ENCODE peak calls at places on chromosomes 5 and 9, in five cellular contexts. H, Z, F, B and T are unnamed samples.

GRCh38 chr5:24141046-24141445 is 503.7 kb downstream of the CDH10 start:
- DNase-seq in H (no peak), Z (peak), F (no peak), B (no peak), T (no peak)

GRCh38 chr5:101103874-101104273 is 200.8 kb upstream of the ST8SIA4 start:
- DNase-seq in H (no peak), Z (no peak), F (no peak), B (no peak), T (no peak)

GRCh38 chr9:68961587-68961986 is 52.3 kb downstream of the PRKACG start:
- DNase-seq in H (no peak), Z (no peak), F (no peak), B (no peak), T (no peak)

GRCh38 chr9:137828527-137829259 is 48.9 kb upstream of the CACNA1B start:
- DNase-seq in H (peak), Z (no peak), F (no peak), B (no peak), T (peak)

GRCh38 chr9:82363236-82363635 is 374.7 kb downstream of the SPATA31D1 start:
- DNase-seq in H (no peak), Z (no peak), F (no peak), B (no peak), T (no peak)

GRCh38 chr5:5270958-5271605 is 131.0 kb downstream of the ADAMTS16 start:
- DNase-seq in H (no peak), Z (peak), F (no peak), B (peak), T (no peak)

GRCh38 chr9:126564716-126565115 is 49.0 kb upstream of the LMX1B start:
- DNase-seq in H (no peak), Z (no peak), F (no peak), B (no peak), T (no peak)

GRCh38 chr9:99274016-99274415 is 51.9 kb downstream of the SEC61B start:
- DNase-seq in H (no peak), Z (no peak), F (no peak), B (no peak), T (no peak)

GRCh38 chr5:59189482-59189881 is 606.6 kb downstream of the RAB3C start:
- DNase-seq in H (no peak), Z (no peak), F (no peak), B (no peak), T (no peak)

GRCh38 chr5:95863383-95863757 is 40.8 kb upstream of the GLRX start:
- DNase-seq in H (no peak), Z (no peak), F (no peak), B (no peak), T (no peak)

GRCh38 chr9:93824386-93825294 is 130.5 kb downstream of the BARX1 start:
- DNase-seq in H (no peak), Z (no peak), F (no peak), B (no peak), T (no peak)

GRCh38 chr9:124779368-124780059 is 2.6 kb downstream of the OLFML2A start:
- DNase-seq in H (no peak), Z (no peak), F (no peak), B (peak), T (no peak)

GRCh38 chr9:127553793-127554192 is 58.3 kb upstream of the STXBP1 start:
- DNase-seq in H (no peak), Z (no peak), F (no peak), B (no peak), T (no peak)

GRCh38 chr5:106306313-106307028 is 1364.3 kb downstream of the EFNA5 start:
- DNase-seq in H (no peak), Z (no peak), F (no peak), B (no peak), T (no peak)

GRCh38 chr9:97060796-97061195 is 21.9 kb upstream of the CTSV start:
- DNase-seq in H (no peak), Z (no peak), F (no peak), B (no peak), T (no peak)

GRCh38 chr5:153157156-153157555 is 333.3 kb upstream of the GRIA1 start:
- DNase-seq in H (no peak), Z (no peak), F (no peak), B (no peak), T (no peak)

GRCh38 chr5:150149618-150150017 is 6.0 kb downstream of the PDGFRB start:
- DNase-seq in H (peak), Z (no peak), F (no peak), B (no peak), T (peak)

DNA sequence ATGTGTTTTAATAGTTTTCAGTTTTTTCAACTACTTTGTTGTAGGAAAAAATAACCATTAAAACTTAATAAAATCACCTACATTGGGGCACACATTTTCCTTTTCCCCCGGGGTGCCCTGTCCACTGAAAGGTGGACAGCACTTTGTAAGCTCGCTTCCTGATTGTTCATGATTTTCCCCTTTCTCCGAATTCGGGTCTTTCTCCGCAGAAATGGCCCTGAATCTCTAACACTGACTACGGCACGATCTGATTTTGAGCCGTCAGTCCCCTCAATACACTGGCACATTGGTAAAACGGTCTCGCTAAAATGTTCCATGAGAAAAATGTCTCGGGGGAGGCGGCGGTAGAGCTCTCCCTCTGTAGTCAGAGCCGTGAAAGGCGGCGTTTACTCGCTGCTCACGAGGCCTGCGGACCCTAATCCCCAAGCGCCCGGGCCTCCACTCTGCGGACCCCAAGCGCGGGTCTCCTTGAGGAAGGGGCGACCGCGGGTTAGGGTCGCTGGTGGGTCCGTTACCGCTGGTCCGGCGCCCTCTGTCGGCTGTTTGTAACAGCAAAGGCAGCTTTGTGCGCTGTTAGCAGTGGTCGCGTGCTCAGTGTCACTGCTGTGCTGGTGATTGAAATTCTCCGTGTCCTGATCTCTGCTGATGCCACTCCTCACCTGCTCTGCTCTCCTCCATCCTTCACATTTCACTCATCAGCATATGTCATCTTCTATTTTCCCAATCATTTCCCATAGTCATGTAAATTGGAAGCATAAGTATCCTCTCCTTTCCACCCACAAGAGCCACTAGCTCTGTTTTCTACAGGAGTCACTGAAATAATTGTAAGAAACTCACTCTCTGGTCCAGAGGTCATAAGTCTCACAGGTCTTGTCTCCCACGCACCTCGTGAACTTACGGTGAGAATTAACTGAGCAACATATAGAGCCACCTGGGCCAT is 10.8 kb upstream of the IFNA2 start:
- DNase-seq in H (peak), Z (peak), F (peak), B (no peak), T (no peak)
- H3K4me3 ChIP-seq in H (peak), Z (peak), F (peak), B (peak), T (no peak)

DNA sequence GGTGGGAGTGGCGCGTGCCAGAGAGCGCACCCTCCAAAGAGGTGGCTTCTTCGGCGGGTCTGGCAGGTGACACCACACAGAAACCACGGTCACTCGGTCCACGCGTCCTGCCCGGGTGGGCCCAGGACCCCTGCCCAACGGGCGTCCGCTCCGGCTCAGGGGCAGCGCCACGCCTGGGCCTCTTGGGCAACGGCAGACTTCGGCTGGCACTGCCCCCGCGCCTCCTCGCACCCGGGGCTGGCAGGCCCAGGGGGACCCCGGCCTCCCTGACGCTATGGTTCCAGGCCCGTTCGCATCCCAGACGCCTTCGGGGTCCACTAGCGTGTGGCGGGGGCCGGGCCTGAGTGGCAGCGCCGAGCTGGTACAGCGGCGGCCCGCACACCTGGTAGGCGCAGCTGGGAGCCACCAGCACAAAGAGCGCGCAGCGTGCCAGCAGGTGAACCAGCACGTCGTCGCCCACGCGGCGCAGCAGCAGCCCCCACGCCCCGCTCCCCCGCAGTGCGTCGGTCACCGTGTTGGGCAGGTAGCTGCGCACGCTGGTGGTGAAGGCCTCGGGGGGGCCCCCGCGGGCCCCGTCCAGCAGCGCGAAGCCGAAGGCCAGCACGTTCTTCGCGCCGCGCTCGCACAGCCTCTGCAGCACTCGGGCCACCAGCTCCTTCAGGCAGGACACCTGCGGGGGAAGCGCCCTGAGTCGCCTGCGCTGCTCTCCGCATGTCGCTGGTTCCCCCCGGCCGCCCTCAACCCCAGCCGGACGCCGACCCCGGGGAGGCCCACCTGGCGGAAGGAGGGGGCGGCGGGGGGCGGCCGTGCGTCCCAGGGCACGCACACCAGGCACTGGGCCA is 650 bp downstream of the TERT start:
- DNase-seq in H (no peak), Z (no peak), F (no peak), B (no peak), T (no peak)
- H3K4me3 ChIP-seq in H (peak), Z (no peak), F (no peak), B (no peak), T (peak)

DNA sequence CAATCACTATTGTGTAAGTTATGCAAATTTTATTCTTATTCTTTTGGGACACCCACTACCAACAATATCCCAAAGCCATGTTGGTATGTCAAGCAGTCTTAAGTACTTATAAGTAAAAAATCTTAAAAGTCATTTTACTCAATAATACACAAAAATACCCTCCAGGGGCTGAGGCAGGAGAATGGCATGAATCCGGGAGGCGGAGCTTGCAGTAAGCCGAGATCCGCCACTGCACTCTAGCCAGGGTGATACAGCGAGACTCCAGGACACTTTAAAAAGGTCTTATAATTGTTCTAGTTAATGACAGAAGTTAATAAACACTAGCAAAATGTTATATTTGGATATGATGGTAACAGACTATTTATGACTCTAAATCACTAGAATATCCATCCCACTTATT is 16.8 kb downstream of the CLINT1 start:
- DNase-seq in H (no peak), Z (no peak), F (no peak), B (no peak), T (no peak)
- H3K4me3 ChIP-seq in H (no peak), Z (no peak), F (no peak), B (no peak), T (no peak)

GRCh38 chr5:34496258-34496657 is 159.9 kb upstream of the RAI14 start:
- DNase-seq in H (no peak), Z (no peak), F (no peak), B (no peak), T (no peak)

GRCh38 chr5:34495178-34495577 is 160.9 kb upstream of the RAI14 start:
- DNase-seq in H (no peak), Z (no peak), F (no peak), B (no peak), T (no peak)

GRCh38 chr5:34499001-34499734 is 157.0 kb upstream of the RAI14 start:
- DNase-seq in H (no peak), Z (no peak), F (no peak), B (peak), T (no peak)

GRCh38 chr5:34498582-34498981 is 157.5 kb upstream of the RAI14 start:
- DNase-seq in H (no peak), Z (no peak), F (no peak), B (no peak), T (no peak)

DNA sequence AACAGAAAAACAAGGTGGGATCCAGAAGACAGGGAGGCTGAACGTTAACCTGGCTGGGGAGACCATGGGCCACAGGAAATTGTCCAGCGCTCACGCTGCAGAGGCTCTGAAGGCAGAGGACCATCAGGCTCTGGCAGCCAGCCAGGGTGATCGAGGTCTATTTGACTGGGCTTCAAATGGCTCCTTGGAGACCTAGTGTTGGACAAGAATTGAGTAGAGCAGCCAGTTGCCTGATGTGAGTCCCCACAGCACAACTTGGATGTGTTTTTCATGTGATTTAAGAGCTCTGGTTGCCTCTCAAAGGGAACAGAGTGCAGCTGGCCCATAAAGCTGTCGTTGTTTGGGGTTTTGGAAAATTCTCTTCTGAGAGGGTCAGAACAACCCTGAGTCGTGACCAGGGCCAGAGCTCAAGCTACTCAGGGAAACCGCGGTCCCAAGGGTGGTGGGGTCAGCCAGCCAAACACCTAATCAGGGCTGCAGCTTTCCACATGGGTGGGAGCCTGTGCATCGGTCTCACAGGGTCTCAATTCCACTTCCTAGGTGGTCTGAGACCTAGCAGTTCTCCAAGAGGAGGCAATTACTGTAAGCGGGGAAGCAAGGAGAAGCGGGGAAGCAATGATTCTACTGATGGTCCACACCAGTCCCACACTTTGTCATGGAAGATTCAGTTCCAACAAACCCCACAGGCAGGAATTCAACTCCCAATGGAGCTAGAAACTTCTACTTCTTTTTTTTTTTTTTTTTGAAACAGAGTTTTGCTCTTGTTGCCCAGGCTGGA is 158.9 kb upstream of the RAI14 start:
- DNase-seq in H (no peak), Z (peak), F (no peak), B (no peak), T (no peak)
- H3K4me3 ChIP-seq in H (no peak), Z (no peak), F (no peak), B (no peak), T (no peak)

DNA sequence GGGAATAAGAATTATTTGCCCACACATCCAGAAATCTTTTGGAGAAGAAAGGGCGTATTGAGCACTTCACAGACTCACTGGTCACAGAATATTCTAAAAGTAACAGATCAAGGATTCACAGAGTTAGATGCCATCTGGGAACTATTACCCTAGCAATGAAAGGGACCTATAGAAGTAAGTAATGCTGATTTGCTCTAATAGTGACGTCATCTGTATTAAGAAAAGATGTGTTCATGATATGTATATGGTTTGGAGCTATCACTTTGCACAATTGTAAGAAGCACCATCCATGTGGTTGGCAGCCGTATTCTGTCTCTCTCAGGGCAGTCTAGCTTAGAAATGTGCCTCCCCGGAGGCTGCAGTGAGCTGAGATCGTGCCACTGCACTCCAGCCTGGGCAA is 52.8 kb upstream of the SV2C start:
- DNase-seq in H (no peak), Z (no peak), F (no peak), B (no peak), T (no peak)
- H3K4me3 ChIP-seq in H (no peak), Z (no peak), F (no peak), B (no peak), T (no peak)